ENCODE peak calls at places on chromosomes 16 and 17, in six cellular contexts. C is A549, K is GM23248, S is body of pancreas, D is NT2/D1, M is psoas muscle. F is an unnamed sample. For H3K9me3 and H3K4me1, the result is how much of the 10 kb centered on the place peaks cover.

GRCh38 chr16:31251435-31251834 is 8.3 kb upstream of the ITGAM start:
- DNase-seq in C (no peak), K (no peak), S (no peak), D (no peak), M (no peak), F (no peak)

GRCh38 chr17:42387663-42388380 is 420 bp downstream of the STAT3 start:
- DNase-seq in C (no peak), K (peak), S (peak), D (no peak), M (peak), F (peak)

GRCh38 chr16:4239682-4240175 is 2.2 kb downstream of the SRL start:
- DNase-seq in C (no peak), K (no peak), S (no peak), D (no peak), M (no peak), F (no peak)

GRCh38 chr17:80604007-80604728 is 59.5 kb downstream of the RPTOR start:
- DNase-seq in C (no peak), K (no peak), S (no peak), D (no peak), M (no peak), F (no peak)

GRCh38 chr16:2854700-2855309 is 3.2 kb downstream of the PRSS22 start:
- DNase-seq in C (no peak), K (no peak), S (no peak), D (no peak), M (peak), F (no peak)

GRCh38 chr16:47697826-47698225 is 236.7 kb downstream of the PHKB start:
- DNase-seq in C (no peak), K (no peak), S (no peak), D (no peak), M (no peak), F (no peak)

GRCh38 chr17:75524971-75525805 is at the start of gene LLGL2:
- DNase-seq in C (peak), K (peak), S (peak), D (peak), M (peak), F (peak)

GRCh38 chr16:27515874-27516353 is 33.8 kb downstream of the GTF3C1 start:
- DNase-seq in C (peak), K (peak), S (peak), D (peak), M (peak), F (no peak)

GRCh38 chr16:75379339-75379738 is 54.0 kb downstream of the CFDP1 start:
- DNase-seq in C (no peak), K (no peak), S (no peak), D (no peak), M (no peak), F (no peak)

GRCh38 chr17:13640559-13640958 is 38.8 kb upstream of the HS3ST3A1 start:
- DNase-seq in C (no peak), K (no peak), S (no peak), D (peak), M (no peak), F (no peak)

GRCh38 chr17:29622337-29623282 is at the start of gene CORO6:
- DNase-seq in C (peak), K (peak), S (peak), D (peak), M (peak), F (peak)

GRCh38 chr17:1709971-1710806 is at the start of gene TLCD2:
- DNase-seq in C (peak), K (peak), S (peak), D (no peak), M (peak), F (peak)

GRCh38 chr17:78762007-78762406 is 20.1 kb downstream of the CYTH1 start:
- DNase-seq in C (no peak), K (peak), S (no peak), D (no peak), M (no peak), F (no peak)

GRCh38 chr17:45914036-45914717 is 19.8 kb downstream of the MAPT start:
- DNase-seq in C (no peak), K (peak), S (no peak), D (no peak), M (no peak), F (no peak)

GRCh38 chr17:63534078-63534570 is 11.0 kb downstream of the KCNH6 start:
- DNase-seq in C (no peak), K (no peak), S (no peak), D (no peak), M (no peak), F (no peak)

GRCh38 chr17:7781467-7781866 is 52.5 kb upstream of the KDM6B start:
- DNase-seq in C (no peak), K (no peak), S (no peak), D (no peak), M (no peak), F (no peak)

GRCh38 chr16:35751191-35751941 is 2292.0 kb downstream of the TP53TG3F start:
- DNase-seq in C (no peak), K (no peak), S (no peak), D (no peak), M (no peak), F (no peak)

GRCh38 chr16:35754391-35755369 is 2295.3 kb downstream of the TP53TG3F start:
- DNase-seq in C (no peak), K (no peak), S (no peak), D (no peak), M (no peak), F (no peak)

GRCh38 chr16:35752012-35752772 is 2292.8 kb downstream of the TP53TG3F start:
- DNase-seq in C (no peak), K (no peak), S (no peak), D (no peak), M (no peak), F (no peak)

GRCh38 chr16:35753559-35754390 is 2294.4 kb downstream of the TP53TG3F start:
- DNase-seq in C (no peak), K (no peak), S (no peak), D (no peak), M (no peak), F (no peak)

DNA sequence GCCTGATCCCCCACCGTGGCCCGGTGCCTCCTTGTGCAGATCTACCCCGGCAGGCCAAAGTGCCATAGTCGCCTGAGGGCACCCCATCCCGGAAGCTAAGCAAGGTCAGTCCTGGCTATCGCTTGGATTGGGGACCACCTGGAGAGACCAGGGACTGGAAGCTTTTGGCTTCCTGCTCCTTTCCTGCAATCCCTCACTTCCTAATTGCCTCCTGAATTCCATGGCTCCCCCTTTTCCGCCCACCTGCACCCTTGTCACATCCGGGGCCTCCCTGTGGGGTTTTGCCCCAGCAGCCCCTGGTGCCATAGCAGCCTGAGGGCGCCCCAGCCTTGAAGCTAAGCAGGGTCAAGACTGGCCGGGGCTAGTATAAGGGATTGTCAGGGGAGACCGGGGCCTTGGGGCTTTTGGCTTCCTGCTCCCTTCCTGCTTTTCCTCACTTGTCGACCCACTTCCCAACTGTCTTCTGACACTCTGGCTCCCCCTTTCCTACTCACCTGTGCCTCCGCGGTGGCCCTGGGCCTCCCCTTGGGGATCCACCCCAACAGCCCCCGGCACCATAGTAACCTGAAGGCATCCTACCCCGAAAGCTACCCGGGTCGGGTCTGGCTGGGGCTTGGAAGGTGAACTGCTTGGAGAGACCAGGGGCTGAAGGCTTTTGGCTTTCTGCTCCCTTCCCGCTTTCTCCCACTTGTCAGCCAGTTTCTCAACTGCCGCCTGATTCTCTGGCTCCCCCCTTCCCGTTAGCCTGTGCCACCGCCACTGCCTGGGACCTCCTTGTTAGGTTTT is 2293.6 kb downstream of the TP53TG3F start:
- DNase-seq in C (no peak), K (no peak), S (no peak), D (no peak), M (no peak), F (no peak)
- H3K9me3 ChIP-seq in C (under half), K (under half), S (under half), D (under half), M (under half), F (under half)

DNA sequence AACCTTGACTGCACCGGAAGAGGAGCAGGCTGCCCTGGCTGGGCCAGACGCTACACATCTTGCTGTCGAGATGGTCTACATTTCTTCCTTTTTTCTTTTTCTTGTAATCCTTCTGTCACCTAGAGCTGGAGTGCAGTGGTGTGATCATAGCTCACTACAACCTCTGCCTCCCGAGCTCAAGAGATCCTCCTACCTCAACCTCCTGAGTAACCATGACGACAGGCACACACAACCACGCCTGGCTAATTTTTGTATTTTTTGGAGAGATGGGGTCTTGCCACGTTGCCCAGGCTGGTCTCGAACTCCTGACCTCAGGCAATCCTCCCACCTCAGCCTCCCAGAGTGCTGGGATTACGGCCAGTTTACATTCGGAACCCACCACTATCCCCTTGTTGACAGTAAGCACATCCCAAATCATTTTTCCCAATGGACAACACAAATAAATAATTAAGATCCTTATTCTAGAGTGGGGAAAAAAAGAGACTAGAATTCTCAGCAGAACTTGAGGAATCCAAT is 79.0 kb downstream of the ANKRD11 start:
- DNase-seq in C (no peak), K (no peak), S (no peak), D (no peak), M (no peak), F (no peak)
- H3K4me1 ChIP-seq in C (half or more), K (under half), S (half or more), D (under half), M (half or more), F (under half)

DNA sequence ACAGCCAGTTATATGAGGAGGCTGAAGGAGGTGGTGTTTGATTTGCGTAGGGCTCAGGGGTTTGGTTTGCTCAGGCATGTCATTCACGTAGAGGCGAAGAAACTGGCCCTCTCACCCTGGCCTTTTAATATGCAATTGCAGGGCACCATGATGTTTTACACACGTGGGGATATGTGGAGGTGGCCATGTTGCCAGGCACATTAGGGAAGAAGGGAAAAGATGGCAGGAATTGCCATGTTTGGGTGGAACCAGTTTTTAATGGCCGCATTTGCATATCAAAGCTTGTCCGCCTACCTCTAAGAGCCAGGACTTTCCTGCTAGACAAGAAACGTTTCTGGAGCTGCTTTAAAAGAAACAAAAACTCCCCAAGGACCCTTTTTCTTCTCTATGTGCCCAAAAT is 1483.7 kb upstream of the GOT2 start:
- DNase-seq in C (no peak), K (no peak), S (no peak), D (no peak), M (no peak), F (no peak)
- H3K9me3 ChIP-seq in C (under half), K (under half), S (under half), D (under half), M (under half), F (under half)

GRCh38 chr16:56764835-56765234 is 34.9 kb downstream of the NUP93 start:
- DNase-seq in C (no peak), K (no peak), S (no peak), D (no peak), M (no peak), F (no peak)
- H3K4me1 ChIP-seq in C (under half), K (under half), S (under half), D (under half), M (under half), F (under half)

DNA sequence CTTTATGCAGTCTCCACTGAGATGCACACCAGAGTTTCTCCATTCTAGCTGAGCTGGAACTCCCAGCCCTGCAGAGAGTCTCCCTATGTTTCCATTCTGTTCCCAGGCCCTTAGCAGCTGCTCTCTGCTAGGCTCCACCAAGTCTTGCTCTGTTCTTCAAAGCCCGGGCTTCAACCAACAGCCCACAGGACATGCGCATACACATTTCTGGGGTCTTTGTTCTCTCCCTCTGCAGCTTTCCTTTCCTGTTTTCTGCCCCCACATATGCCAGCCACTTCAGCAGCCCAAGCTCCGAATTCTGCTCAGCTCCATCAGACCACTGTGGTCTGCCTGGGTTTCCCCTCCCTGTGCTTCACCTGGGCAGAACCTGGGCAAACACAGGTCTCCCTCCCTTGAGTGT is 205.9 kb downstream of the CBLN1 start:
- DNase-seq in C (no peak), K (no peak), S (no peak), D (peak), M (no peak), F (no peak)
- H3K9me3 ChIP-seq in C (under half), K (under half), S (under half), D (under half), M (under half), F (under half)

GRCh38 chr16:68388124-68388523 is 60.2 kb downstream of the SMPD3 start:
- DNase-seq in C (no peak), K (no peak), S (no peak), D (no peak), M (no peak), F (peak)
- H3K4me1 ChIP-seq in C (under half), K (under half), S (under half), D (under half), M (under half), F (under half)

GRCh38 chr16:35370617-35371016 is 1911.2 kb downstream of the TP53TG3F start:
- DNase-seq in C (no peak), K (no peak), S (no peak), D (no peak), M (no peak), F (no peak)
- H3K9me3 ChIP-seq in C (under half), K (under half), S (under half), D (under half), M (under half), F (under half)

DNA sequence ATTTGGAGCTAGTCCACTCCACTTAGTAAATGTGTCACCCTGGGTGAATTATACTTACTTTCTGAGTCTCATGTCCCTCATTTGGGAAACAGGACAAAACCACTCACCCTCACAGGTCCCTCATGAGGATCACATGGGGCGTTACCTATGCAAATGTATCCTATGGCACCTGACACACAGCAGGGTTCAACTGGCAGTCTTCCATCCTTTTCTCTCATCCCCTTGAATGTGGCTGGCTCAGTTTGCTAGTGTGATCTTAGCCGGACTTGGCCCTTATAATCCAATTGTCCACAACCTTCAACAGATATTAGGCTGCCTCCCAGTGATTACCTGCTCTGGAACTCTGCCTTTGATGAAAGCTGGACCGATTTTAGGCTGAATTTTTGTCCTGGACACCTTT is 308.8 kb downstream of the MAP2K6 start:
- DNase-seq in C (no peak), K (no peak), S (no peak), D (no peak), M (no peak), F (no peak)
- H3K4me1 ChIP-seq in C (under half), K (under half), S (under half), D (under half), M (under half), F (under half)